ENCODE peak calls at places on chromosomes 6 and 20, in eight cellular contexts. T, N, A, B, V, Y, P and J are unnamed samples.
A peak's percentile ranks its signal among the peaks of the same experiment; 100 is the strongest.

GRCh38 chr20:32512047-32512385 is 73.1 kb downstream of the NOL4L start:
- DNase-seq in T (no peak), N (no peak), A (no peak), B (no peak), V (no peak), Y (no peak), P (no peak), J (peak; percentile 37)

GRCh38 chr6:16722616-16723015 is 38.6 kb downstream of the ATXN1 start:
- DNase-seq in T (no peak), N (no peak), A (no peak), B (no peak), V (no peak), Y (no peak), P (no peak), J (no peak)

GRCh38 chr6:37882724-37883413 is 63.3 kb downstream of the ZFAND3 start:
- DNase-seq in T (no peak), N (peak; percentile 84), A (no peak), B (no peak), V (no peak), Y (peak; percentile 87), P (no peak), J (no peak)

GRCh38 chr20:8670900-8671229 is 398.0 kb upstream of the PLCB4 start:
- DNase-seq in T (no peak), N (no peak), A (no peak), B (no peak), V (no peak), Y (no peak), P (no peak), J (no peak)

GRCh38 chr6:151702851-151703629 is 104.4 kb upstream of the ESR1 start:
- DNase-seq in T (no peak), N (no peak), A (no peak), B (no peak), V (no peak), Y (no peak), P (no peak), J (no peak)

GRCh38 chr20:3716195-3716834 is 3.9 kb upstream of the SIGLEC1 start:
- DNase-seq in T (peak; percentile 51), N (peak; percentile 55), A (no peak), B (peak; percentile 44), V (peak; percentile 36), Y (peak; percentile 37), P (peak; percentile 74), J (peak; percentile 46)

GRCh38 chr20:46308258-46309157 is at the start of gene CDH22:
- DNase-seq in T (peak; percentile 22), N (peak; percentile 19), A (no peak), B (peak; percentile 31), V (peak; percentile 50), Y (peak; percentile 20), P (peak; percentile 20), J (peak; percentile 54)

GRCh38 chr20:51204051-51204450 is 181.1 kb upstream of the KCNG1 start:
- DNase-seq in T (no peak), N (no peak), A (no peak), B (no peak), V (no peak), Y (no peak), P (no peak), J (no peak)

GRCh38 chr20:46350986-46351267 is 42.6 kb upstream of the CDH22 start:
- DNase-seq in T (no peak), N (no peak), A (no peak), B (no peak), V (no peak), Y (no peak), P (no peak), J (no peak)

GRCh38 chr6:35391240-35391968 is 49.0 kb downstream of the PPARD start:
- DNase-seq in T (peak; percentile 70), N (peak; percentile 70), A (no peak), B (no peak), V (no peak), Y (peak; percentile 97), P (no peak), J (no peak)

GRCh38 chr20:31722388-31723281 is at the start of gene BCL2L1:
- DNase-seq in T (peak; percentile 51), N (peak; percentile 86), A (peak; percentile 64), B (peak; percentile 90), V (peak; percentile 74), Y (peak; percentile 82), P (peak; percentile 75), J (peak; percentile 94)

GRCh38 chr6:153947817-153948447 is 91.1 kb upstream of the OPRM1 start:
- DNase-seq in T (peak; percentile 21), N (peak; percentile 17), A (no peak), B (no peak), V (peak; percentile 8), Y (no peak), P (peak; percentile 16), J (no peak)

GRCh38 chr6:116036075-116036773 is 24.5 kb downstream of the FRK start:
- DNase-seq in T (no peak), N (no peak), A (no peak), B (no peak), V (no peak), Y (no peak), P (no peak), J (no peak)

GRCh38 chr6:116450185-116450710 is 10.9 kb upstream of the CALHM6 start:
- DNase-seq in T (no peak), N (no peak), A (no peak), B (no peak), V (no peak), Y (no peak), P (no peak), J (no peak)

GRCh38 chr20:48425776-48426175 is 402.0 kb downstream of the PREX1 start:
- DNase-seq in T (no peak), N (no peak), A (no peak), B (no peak), V (no peak), Y (no peak), P (no peak), J (no peak)

GRCh38 chr20:48422242-48422960 is 405.4 kb downstream of the PREX1 start:
- DNase-seq in T (no peak), N (no peak), A (no peak), B (no peak), V (peak; percentile 27), Y (no peak), P (no peak), J (no peak)

GRCh38 chr20:48419173-48419572 is 408.6 kb downstream of the PREX1 start:
- DNase-seq in T (no peak), N (no peak), A (no peak), B (no peak), V (no peak), Y (no peak), P (no peak), J (no peak)

GRCh38 chr20:48416002-48416401 is 411.8 kb downstream of the PREX1 start:
- DNase-seq in T (no peak), N (no peak), A (no peak), B (no peak), V (no peak), Y (no peak), P (no peak), J (peak; percentile 18)

GRCh38 chr20:48421547-48421946 is 406.3 kb downstream of the PREX1 start:
- DNase-seq in T (no peak), N (no peak), A (no peak), B (no peak), V (no peak), Y (no peak), P (peak; percentile 17), J (no peak)
- TF ChIP-seq CTCF in T (no peak), N (no peak), A (no peak), B (no peak), V (no peak), Y (no peak), P (peak; percentile 51), J (no peak)

GRCh38 chr6:3026811-3027626 is 27.3 kb downstream of the NQO2 start:
- DNase-seq in T (no peak), N (no peak), A (peak; percentile 59), B (no peak), V (peak; percentile 87), Y (peak; percentile 72), P (peak; percentile 92), J (peak; percentile 51)

GRCh38 chr6:3035397-3035796 is 32.9 kb upstream of the RIPK1 start:
- DNase-seq in T (no peak), N (no peak), A (no peak), B (no peak), V (no peak), Y (no peak), P (no peak), J (no peak)

GRCh38 chr6:3032986-3033385 is 33.3 kb downstream of the NQO2 start:
- DNase-seq in T (no peak), N (no peak), A (no peak), B (no peak), V (no peak), Y (peak; percentile 61), P (no peak), J (no peak)

GRCh38 chr6:3033652-3034051 is 34.0 kb downstream of the NQO2 start:
- DNase-seq in T (no peak), N (no peak), A (no peak), B (no peak), V (no peak), Y (no peak), P (no peak), J (no peak)

GRCh38 chr6:3031857-3032256 is 32.2 kb downstream of the NQO2 start:
- DNase-seq in T (no peak), N (no peak), A (no peak), B (no peak), V (peak; percentile 41), Y (no peak), P (peak; percentile 80), J (peak; percentile 46)
- TF ChIP-seq CTCF in T (no peak), N (no peak), A (no peak), B (no peak), V (no peak), Y (no peak), P (peak; percentile 77), J (no peak)

GRCh38 chr6:40668203-40668602 is 81.0 kb upstream of the LRFN2 start:
- DNase-seq in T (no peak), N (no peak), A (no peak), B (no peak), V (no peak), Y (no peak), P (no peak), J (no peak)

GRCh38 chr6:40674170-40674569 is 87.0 kb upstream of the LRFN2 start:
- DNase-seq in T (no peak), N (no peak), A (no peak), B (no peak), V (no peak), Y (no peak), P (no peak), J (no peak)

GRCh38 chr6:40671338-40672050 is 84.3 kb upstream of the LRFN2 start:
- DNase-seq in T (no peak), N (no peak), A (no peak), B (no peak), V (no peak), Y (no peak), P (no peak), J (no peak)

GRCh38 chr6:40672118-40672517 is 85.0 kb upstream of the LRFN2 start:
- DNase-seq in T (no peak), N (no peak), A (no peak), B (no peak), V (no peak), Y (no peak), P (no peak), J (no peak)
- TF ChIP-seq CTCF in T (peak; percentile 23), N (peak; percentile 1), A (no peak), B (no peak), V (no peak), Y (no peak), P (no peak), J (no peak)

DNA sequence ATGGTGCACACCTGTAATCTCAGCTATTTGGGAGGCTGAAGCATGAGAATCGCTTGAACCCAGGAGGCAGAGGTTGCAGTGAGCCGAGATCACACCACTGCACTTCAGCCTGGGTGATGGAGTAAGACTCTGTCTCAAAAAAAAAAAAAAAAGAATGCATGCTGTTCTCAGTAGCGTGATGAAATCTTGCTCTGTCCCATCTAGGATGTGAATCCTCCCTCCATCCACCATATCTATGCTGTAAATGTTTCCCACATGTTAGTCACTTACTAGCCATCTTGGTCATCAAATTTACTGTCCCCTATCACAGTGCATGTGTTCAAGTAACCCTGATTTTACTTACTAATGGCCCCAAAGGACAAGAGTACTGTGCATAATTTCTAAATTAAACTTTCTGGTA is 315.4 kb upstream of the TBX18 start:
- DNase-seq in T (no peak), N (no peak), A (no peak), B (no peak), V (no peak), Y (no peak), P (no peak), J (no peak)
- TF ChIP-seq CTCF in T (no peak), N (no peak), A (no peak), B (no peak), V (no peak), Y (no peak), P (no peak), J (no peak)